ENCODE peak calls at places on chromosomes 11 and 22, in nine cellular contexts. W is AML-193; H is effector memory CD4-positive, alpha-beta T cell; D is mesendoderm; S is KG1; Y is psoas muscle; Z is stimulated activated CD4-positive, alpha-beta T cell treated with anti-CD3 and anti-CD28 coated beads, Interleukin-1b, Interleukin-23, amount 100 ng/mL, for 24 hours; X is renal cortical epithelial cell; F is neural crest cell. T is an unnamed sample.

GRCh38 chr11:68206211-68206610 is 6.9 kb downstream of the KMT5B start:
- DNase-seq in D (peak), X (peak), H (no peak), Y (no peak), W (peak), F (no peak), S (peak), Z (no peak), T (peak)

GRCh38 chr22:40009231-40009769 is 14.5 kb downstream of the FAM83F start:
- DNase-seq in H (no peak), X (no peak), W (no peak), S (no peak), Z (no peak), F (no peak), Y (no peak), D (peak), T (no peak)

GRCh38 chr11:99229544-99229943 is 208.8 kb downstream of the CNTN5 start:
- DNase-seq in D (no peak), W (no peak), S (no peak), H (no peak), Z (no peak), Y (no peak), F (no peak), X (no peak), T (no peak)

GRCh38 chr11:40273192-40273732 is 1186.2 kb downstream of the LRRC4C start:
- DNase-seq in S (no peak), F (no peak), H (no peak), Z (no peak), Y (no peak), W (no peak), X (no peak), D (no peak), T (no peak)

GRCh38 chr11:2399488-2400068 is 972 bp upstream of the TSSC4 start:
- DNase-seq in H (no peak), S (no peak), F (no peak), X (no peak), Y (no peak), W (no peak), D (peak), Z (no peak), T (no peak)

GRCh38 chr22:37484115-37485005 is 1.8 kb downstream of the MFNG start:
- DNase-seq in W (peak), H (peak), F (no peak), D (no peak), S (peak), Z (peak), Y (peak), X (no peak), T (no peak)

GRCh38 chr11:18383388-18384156 is 10.8 kb upstream of the LDHA start:
- DNase-seq in S (peak), H (peak), X (peak), D (peak), Z (no peak), Y (peak), W (peak), F (no peak), T (peak)

GRCh38 chr22:50267591-50268390 is 2.4 kb downstream of the MAPK11 start:
- DNase-seq in H (peak), D (no peak), Z (peak), X (peak), S (no peak), F (no peak), W (no peak), Y (peak), T (peak)

GRCh38 chr11:78800089-78800690 is 225.5 kb upstream of the NARS2 start:
- DNase-seq in H (no peak), Y (peak), D (peak), W (no peak), S (no peak), F (no peak), Z (no peak), X (no peak), T (no peak)

GRCh38 chr11:13354335-13354734 is 76.7 kb downstream of the BMAL1 start:
- DNase-seq in Y (no peak), S (no peak), H (no peak), F (no peak), D (peak), Z (no peak), X (peak), W (peak), T (no peak)

GRCh38 chr11:8775341-8776133 is 92.9 kb downstream of the RPL27A start:
- DNase-seq in F (no peak), D (no peak), S (no peak), W (no peak), H (no peak), Z (no peak), X (no peak), Y (no peak), T (no peak)

GRCh38 chr11:32429477-32429876 is 5.9 kb downstream of the WT1 start:
- DNase-seq in Y (no peak), W (no peak), F (no peak), S (no peak), D (no peak), Z (no peak), X (no peak), H (no peak), T (no peak)

GRCh38 chr22:35838849-35839646 is 121.4 kb downstream of the APOL5 start:
- DNase-seq in S (no peak), F (peak), H (no peak), W (peak), X (peak), Z (no peak), D (peak), Y (no peak), T (peak)

GRCh38 chr22:21569459-21570161 is 2.1 kb downstream of the UBE2L3 start:
- DNase-seq in Y (no peak), S (peak), W (peak), H (no peak), X (no peak), D (no peak), F (no peak), Z (no peak), T (no peak)

GRCh38 chr11:73414977-73415492 is 38.8 kb downstream of the RELT start:
- DNase-seq in W (no peak), X (no peak), F (no peak), D (no peak), Y (no peak), S (no peak), Z (no peak), H (no peak), T (no peak)

GRCh38 chr11:99423435-99423983 is 402.8 kb downstream of the CNTN5 start:
- DNase-seq in X (no peak), W (no peak), H (no peak), F (no peak), S (no peak), D (peak), Y (no peak), Z (no peak), T (no peak)

GRCh38 chr11:14414470-14415461 is 55.8 kb upstream of the RRAS2 start:
- DNase-seq in H (peak), Z (peak), F (no peak), D (peak), Y (no peak), S (peak), X (no peak), W (no peak), T (no peak)

GRCh38 chr11:58525037-58525614 is 17.2 kb upstream of the OR5B21 start:
- DNase-seq in D (peak), H (no peak), Z (no peak), F (no peak), X (no peak), Y (no peak), S (peak), W (peak), T (no peak)

GRCh38 chr11:91158297-91158696 is 935.4 kb upstream of the CHORDC1 start:
- DNase-seq in H (no peak), D (peak), X (no peak), W (no peak), F (no peak), Z (no peak), Y (no peak), S (no peak), T (no peak)

GRCh38 chr11:72741429-72741833 is 10.8 kb downstream of the ARAP1 start:
- DNase-seq in F (peak), H (no peak), Z (no peak), X (no peak), W (peak), D (peak), S (peak), Y (peak), T (peak)

GRCh38 chr11:120334894-120335462 is 1.2 kb upstream of the ARHGEF12 start:
- DNase-seq in H (peak), D (peak), S (peak), Y (no peak), X (peak), Z (peak), F (peak), W (peak), T (peak)

GRCh38 chr22:17913705-17914282 is 110.6 kb downstream of the MICAL3 start:
- DNase-seq in X (peak), Y (no peak), H (no peak), Z (no peak), F (no peak), D (no peak), S (no peak), W (no peak), T (no peak)

GRCh38 chr22:37213941-37214340 is 1.7 kb upstream of the SSTR3 start:
- DNase-seq in Y (peak), H (no peak), F (no peak), W (no peak), Z (no peak), D (no peak), S (no peak), X (no peak), T (no peak)

GRCh38 chr22:29202231-29203192 is 3.2 kb upstream of the EMID1 start:
- DNase-seq in Z (peak), W (peak), Y (peak), F (no peak), D (peak), H (peak), S (peak), X (peak), T (no peak)

GRCh38 chr11:6635082-6635932 is 16.1 kb upstream of the TPP1 start:
- DNase-seq in F (peak), Z (no peak), D (no peak), S (peak), X (peak), Y (peak), H (no peak), W (peak), T (no peak)

GRCh38 chr11:108472681-108473080 is 5.4 kb upstream of the C11orf65 start:
- DNase-seq in Z (no peak), H (no peak), D (no peak), Y (no peak), X (no peak), S (no peak), F (no peak), W (no peak), T (no peak)

GRCh38 chr11:20367313-20367948 is 3.9 kb downstream of the HTATIP2 start:
- DNase-seq in Y (no peak), S (no peak), D (peak), W (no peak), Z (peak), X (peak), F (no peak), H (no peak), T (peak)

GRCh38 chr11:33377100-33377851 is 120.1 kb downstream of the HIPK3 start:
- DNase-seq in H (no peak), Z (no peak), D (no peak), F (no peak), Y (no peak), W (no peak), X (no peak), S (no peak), T (no peak)

GRCh38 chr11:126104420-126104819 is 41.8 kb upstream of the CDON start:
- DNase-seq in H (no peak), S (no peak), X (no peak), Z (no peak), Y (no peak), D (peak), F (no peak), W (no peak), T (no peak)

GRCh38 chr11:68266936-68267880 is 4.6 kb downstream of the C11orf24 start:
- DNase-seq in F (no peak), X (no peak), S (no peak), Z (no peak), W (no peak), H (no peak), D (no peak), Y (no peak), T (no peak)

GRCh38 chr11:61497876-61498275 is 10.7 kb upstream of the LRRC10B start:
- DNase-seq in D (no peak), H (no peak), Z (no peak), F (no peak), X (no peak), Y (no peak), W (no peak), S (no peak), T (no peak)

T was measured in RWPE1.